ENCODE peak calls at places on chromosomes 11 and 22, in eight cellular contexts. O is GM20000, V is ELR, T is sciatic nerve, C is astrocyte of the spinal cord, U is HFFc6, D is heart right ventricle, M is prostate gland. I is an unnamed sample.

GRCh38 chr11:44257338-44258189 is 52.4 kb downstream of the ALX4 start:
- DNase-seq in U (no peak), D (no peak), V (no peak), T (no peak), O (no peak), M (no peak), C (peak; percentile 23), I (no peak)

GRCh38 chr11:121451982-121452608 is at the start of gene SORL1:
- DNase-seq in O (peak; percentile 87), V (peak; percentile 49), T (peak; percentile 86), U (no peak), D (peak; percentile 76), C (peak; percentile 28), M (peak; percentile 85), I (peak; percentile 18)

GRCh38 chr22:33210129-33210784 is 152.1 kb upstream of the SYN3 start:
- DNase-seq in V (peak; percentile 2), C (peak; percentile 4), D (no peak), U (peak; percentile 9), T (no peak), O (peak; percentile 72), M (no peak), I (no peak)

GRCh38 chr11:111851636-111852035 is 19.7 kb downstream of the ALG9 start:
- DNase-seq in T (no peak), M (no peak), V (peak; percentile 26), U (peak; percentile 36), C (peak; percentile 33), D (no peak), O (no peak), I (no peak)

GRCh38 chr22:31244044-31244942 is 32.2 kb downstream of the LIMK2 start:
- DNase-seq in V (peak; percentile 87), D (no peak), U (peak; percentile 63), M (no peak), T (no peak), C (peak; percentile 93), O (no peak), I (no peak)

GRCh38 chr11:65424200-65425104 is 1.9 kb downstream of the NEAT1 start:
- DNase-seq in C (peak; percentile 51), U (peak; percentile 50), D (peak; percentile 54), O (no peak), M (no peak), T (peak; percentile 86), V (peak; percentile 64), I (no peak)

GRCh38 chr22:38727530-38728451 is 22.0 kb downstream of the GTPBP1 start:
- DNase-seq in U (no peak), V (no peak), C (no peak), D (no peak), O (no peak), T (no peak), M (no peak), I (no peak)

GRCh38 chr11:134667505-134667904 is 255.5 kb upstream of the B3GAT1 start:
- DNase-seq in M (no peak), O (no peak), T (no peak), C (no peak), D (no peak), U (no peak), V (no peak), I (no peak)

GRCh38 chr11:108568183-108568858 is 25.2 kb downstream of the EXPH5 start:
- DNase-seq in T (no peak), U (no peak), M (no peak), D (peak; percentile 14), O (no peak), V (no peak), C (no peak), I (no peak)

GRCh38 chr11:10490398-10491232 is 35.6 kb downstream of the AMPD3 start:
- DNase-seq in U (peak; percentile 98), D (peak; percentile 57), M (no peak), C (peak; percentile 95), O (no peak), T (peak; percentile 82), V (peak; percentile 100), I (no peak)

GRCh38 chr11:13667245-13667644 is 1.2 kb upstream of the FAR1 start:
- DNase-seq in V (peak; percentile 12), O (peak; percentile 21), C (peak; percentile 22), M (no peak), T (no peak), U (peak; percentile 3), D (no peak), I (no peak)

GRCh38 chr22:33851240-33851639 is 69.0 kb downstream of the LARGE1 start:
- DNase-seq in C (no peak), M (no peak), U (peak; percentile 6), T (no peak), O (no peak), D (no peak), V (no peak), I (no peak)

GRCh38 chr11:85875505-85875904 is 20.3 kb downstream of the CCDC83 start:
- DNase-seq in V (peak; percentile 78), M (no peak), U (peak; percentile 63), T (no peak), O (no peak), D (no peak), C (peak; percentile 48), I (no peak)

GRCh38 chr11:16788141-16789060 is 50.0 kb downstream of the C11orf58 start:
- DNase-seq in M (peak; percentile 67), U (peak; percentile 79), V (peak; percentile 78), T (peak; percentile 80), C (peak; percentile 80), O (peak; percentile 73), D (peak; percentile 78), I (peak; percentile 76)

GRCh38 chr22:28015676-28016601 is 96.9 kb upstream of the PITPNB start:
- DNase-seq in O (no peak), M (no peak), C (no peak), U (no peak), V (no peak), T (peak; percentile 43), D (no peak), I (no peak)

GRCh38 chr11:29162490-29162889 is 854.3 kb downstream of the KCNA4 start:
- DNase-seq in U (no peak), O (no peak), D (no peak), M (no peak), T (no peak), V (no peak), C (no peak), I (no peak)

GRCh38 chr22:42829311-42829710 is 27.8 kb downstream of the ARFGAP3 start:
- DNase-seq in V (no peak), C (no peak), U (no peak), O (no peak), D (no peak), T (no peak), M (no peak), I (no peak)

GRCh38 chr11:1059759-1060158 is 14.9 kb upstream of the MUC2 start:
- DNase-seq in T (no peak), D (no peak), U (no peak), V (no peak), M (no peak), O (no peak), C (no peak), I (no peak)

GRCh38 chr11:8207080-8208000 is 38.5 kb upstream of the RIC3 start:
- DNase-seq in C (no peak), M (no peak), U (peak; percentile 2), D (no peak), T (no peak), O (no peak), V (peak; percentile 60), I (no peak)

GRCh38 chr11:124717421-124717785 is 22.3 kb upstream of the NRGN start:
- DNase-seq in T (no peak), C (no peak), V (peak; percentile 36), M (no peak), D (no peak), O (peak; percentile 63), U (no peak), I (no peak)

GRCh38 chr22:38843201-38843715 is 570 bp downstream of the NPTXR start:
- DNase-seq in O (peak; percentile 79), D (peak; percentile 60), V (peak; percentile 78), U (peak; percentile 24), T (no peak), M (no peak), C (peak; percentile 69), I (no peak)

GRCh38 chr11:31340903-31341572 is 28.5 kb downstream of the DCDC1 start:
- DNase-seq in D (no peak), T (no peak), M (no peak), O (peak; percentile 17), V (peak; percentile 44), C (peak; percentile 20), U (peak; percentile 42), I (no peak)

GRCh38 chr11:98059488-98059887 is 961.3 kb upstream of the CNTN5 start:
- DNase-seq in T (no peak), O (no peak), U (no peak), M (no peak), D (no peak), C (no peak), V (no peak), I (no peak)

I was measured in NCI-H1048.